ENCODE peak calls at places on chromosomes 2 and 18, in eight cellular contexts. U, S, O, I, L, M, T and H are unnamed samples.
A peak's percentile ranks its signal among the peaks of the same experiment; 100 is the strongest.

GRCh38 chr2:241288489-241288888 is 27.0 kb downstream of the HDLBP start:
- DNase-seq in S (no peak), L (no peak), U (no peak), T (no peak), O (no peak), M (no peak), I (peak; percentile 26), H (no peak)

GRCh38 chr2:37671013-37671815 is at the start of gene CDC42EP3:
- DNase-seq in M (peak; percentile 65), I (no peak), S (no peak), U (peak; percentile 73), T (peak; percentile 88), L (peak; percentile 19), O (peak; percentile 63), H (no peak)

GRCh38 chr2:172330060-172330671 is 97.2 kb upstream of the ITGA6 start:
- DNase-seq in O (no peak), T (no peak), U (no peak), I (no peak), M (no peak), S (no peak), L (no peak), H (no peak)

GRCh38 chr2:44902767-44903166 is 38.7 kb upstream of the SIX3 start:
- DNase-seq in T (no peak), M (no peak), U (no peak), O (no peak), I (no peak), S (no peak), L (no peak), H (no peak)

GRCh38 chr2:40540026-40540425 is 88.1 kb upstream of the SLC8A1 start:
- DNase-seq in L (no peak), I (no peak), S (no peak), T (no peak), M (no peak), O (no peak), U (no peak), H (no peak)

GRCh38 chr2:205808493-205809121 is 126.3 kb downstream of the NRP2 start:
- DNase-seq in M (no peak), I (no peak), S (no peak), U (peak; percentile 25), T (no peak), O (no peak), L (no peak), H (no peak)

GRCh38 chr2:120564213-120565094 is 171.2 kb upstream of the GLI2 start:
- DNase-seq in T (peak; percentile 73), I (no peak), S (peak; percentile 78), U (no peak), M (no peak), O (no peak), L (no peak), H (no peak)

GRCh38 chr2:43737855-43738254 is 36.0 kb upstream of the DYNC2LI1 start:
- DNase-seq in L (no peak), M (no peak), I (no peak), S (no peak), O (no peak), U (no peak), T (no peak), H (no peak)

GRCh38 chr2:115084446-115084845 is 642.0 kb downstream of the DPP10 start:
- DNase-seq in I (no peak), T (no peak), S (no peak), M (no peak), O (no peak), U (no peak), L (no peak), H (no peak)

GRCh38 chr2:44851518-44851917 is 90.0 kb upstream of the SIX3 start:
- DNase-seq in T (no peak), I (no peak), U (no peak), S (no peak), L (no peak), O (no peak), M (no peak), H (no peak)

GRCh38 chr2:237995036-237995435 is 28.2 kb downstream of the UBE2F start:
- DNase-seq in I (no peak), L (no peak), U (no peak), M (peak; percentile 42), O (no peak), S (no peak), T (no peak), H (no peak)

GRCh38 chr2:20674974-20675679 is 8.2 kb downstream of the GDF7 start:
- DNase-seq in L (no peak), U (peak; percentile 62), I (peak; percentile 77), S (no peak), T (no peak), M (no peak), O (no peak), H (no peak)

GRCh38 chr18:7803956-7804469 is 236.9 kb downstream of the PTPRM start:
- DNase-seq in M (no peak), T (no peak), I (no peak), L (no peak), S (no peak), O (no peak), U (no peak), H (no peak)

GRCh38 chr2:238527565-238527964 is 100.8 kb downstream of the ASB1 start:
- DNase-seq in U (no peak), S (no peak), I (peak; percentile 27), O (no peak), L (no peak), M (no peak), T (peak; percentile 26), H (peak; percentile 81)

GRCh38 chr2:197615033-197615652 is 60.2 kb downstream of the RFTN2 start:
- DNase-seq in T (no peak), U (no peak), M (no peak), S (no peak), I (no peak), O (no peak), L (no peak), H (peak; percentile 77)

GRCh38 chr2:176652300-176653182 is 383.3 kb downstream of the MTX2 start:
- DNase-seq in O (no peak), U (no peak), L (no peak), M (peak; percentile 13), T (peak; percentile 74), I (peak; percentile 56), S (peak; percentile 46), H (no peak)

GRCh38 chr2:46376586-46377286 is 79.5 kb downstream of the EPAS1 start:
- DNase-seq in U (no peak), M (no peak), T (no peak), I (no peak), O (no peak), S (no peak), L (no peak), H (no peak)